ENCODE peak calls at places on chromosomes 3 and 15, in five cellular contexts. M, W, E, O and Z are unnamed samples.

GRCh38 chr3:187259171-187259570 is 32.4 kb downstream of the MASP1 start:
- DNase-seq in M (no peak), W (no peak), E (no peak), O (no peak), Z (no peak)

GRCh38 chr3:178140491-178140890 is 395.7 kb upstream of the KCNMB2 start:
- DNase-seq in M (peak; percentile 47), W (peak; percentile 55), E (peak; percentile 55), O (no peak), Z (peak; percentile 41)

GRCh38 chr3:25849101-25849500 is 59.2 kb downstream of the OXSM start:
- DNase-seq in M (no peak), W (no peak), E (no peak), O (peak; percentile 3), Z (no peak)

GRCh38 chr15:67188551-67189218 is 65.8 kb downstream of the AAGAB start:
- DNase-seq in M (no peak), W (peak; percentile 88), E (peak; percentile 96), O (no peak), Z (peak; percentile 77)

GRCh38 chr15:43132830-43133428 is 457 bp upstream of the TMEM62 start:
- DNase-seq in M (no peak), W (no peak), E (no peak), O (peak; percentile 13), Z (no peak)

GRCh38 chr3:148372476-148372875 is 325.2 kb upstream of the AGTR1 start:
- DNase-seq in M (no peak), W (no peak), E (peak; percentile 4), O (no peak), Z (no peak)

GRCh38 chr15:69748131-69748530 is 295.5 kb downstream of the RPLP1 start:
- DNase-seq in M (no peak), W (no peak), E (no peak), O (no peak), Z (no peak)

GRCh38 chr3:69509288-69509687 is 123.4 kb upstream of the FRMD4B start:
- DNase-seq in M (no peak), W (no peak), E (no peak), O (no peak), Z (no peak)

GRCh38 chr15:78321041-78321570 is 19.0 kb upstream of the CRABP1 start:
- DNase-seq in M (no peak), W (no peak), E (no peak), O (no peak), Z (no peak)

GRCh38 chr15:80640546-80641121 is 54.5 kb upstream of the ABHD17C start:
- DNase-seq in M (no peak), W (no peak), E (no peak), O (no peak), Z (no peak)

GRCh38 chr15:78840661-78841060 is 29.4 kb upstream of the ADAMTS7 start:
- DNase-seq in M (no peak), W (peak; percentile 19), E (peak; percentile 11), O (no peak), Z (no peak)

GRCh38 chr3:142215111-142215510 is 10.3 kb downstream of the GK5 start:
- DNase-seq in M (no peak), W (peak; percentile 58), E (peak; percentile 6), O (no peak), Z (peak; percentile 48)

GRCh38 chr3:41075958-41076357 is 123.3 kb upstream of the CTNNB1 start:
- DNase-seq in M (no peak), W (peak; percentile 21), E (no peak), O (no peak), Z (peak; percentile 36)

GRCh38 chr3:81788044-81788443 is 26.6 kb upstream of the GBE1 start:
- DNase-seq in M (no peak), W (no peak), E (no peak), O (no peak), Z (no peak)

GRCh38 chr3:134077649-134078081 is 47.9 kb upstream of the SLCO2A1 start:
- DNase-seq in M (no peak), W (no peak), E (no peak), O (no peak), Z (no peak)

GRCh38 chr3:184022323-184022722 is 4.6 kb upstream of the ABCC5 start:
- DNase-seq in M (no peak), W (no peak), E (peak; percentile 16), O (no peak), Z (no peak)

GRCh38 chr3:171374661-171375285 is 85.4 kb downstream of the TNIK start:
- DNase-seq in M (peak; percentile 45), W (peak; percentile 84), E (peak; percentile 63), O (no peak), Z (peak; percentile 71)

GRCh38 chr3:17195192-17195611 is 310.4 kb downstream of the PLCL2 start:
- DNase-seq in M (no peak), W (peak; percentile 67), E (peak; percentile 82), O (peak; percentile 54), Z (peak; percentile 53)

GRCh38 chr3:183116051-183116614 is 16.8 kb upstream of the MCCC1 start:
- DNase-seq in M (no peak), W (no peak), E (no peak), O (peak; percentile 79), Z (no peak)

GRCh38 chr15:62858343-62858742 is 184.2 kb upstream of the TPM1 start:
- DNase-seq in M (no peak), W (peak; percentile 24), E (no peak), O (no peak), Z (no peak)

GRCh38 chr15:93038064-93038705 is 50.8 kb downstream of the RGMA start:
- DNase-seq in M (no peak), W (no peak), E (no peak), O (no peak), Z (no peak)

GRCh38 chr15:79846539-79846938 is 50.3 kb downstream of the MTHFS start:
- DNase-seq in M (no peak), W (no peak), E (no peak), O (no peak), Z (no peak)

GRCh38 chr3:31093608-31093990 is 199.1 kb upstream of the GADL1 start:
- DNase-seq in M (no peak), W (peak; percentile 44), E (no peak), O (no peak), Z (no peak)

GRCh38 chr3:141561426-141562034 is 74.7 kb downstream of the RASA2 start:
- DNase-seq in M (no peak), W (peak; percentile 90), E (peak; percentile 76), O (peak; percentile 4), Z (peak; percentile 91)

DNA sequence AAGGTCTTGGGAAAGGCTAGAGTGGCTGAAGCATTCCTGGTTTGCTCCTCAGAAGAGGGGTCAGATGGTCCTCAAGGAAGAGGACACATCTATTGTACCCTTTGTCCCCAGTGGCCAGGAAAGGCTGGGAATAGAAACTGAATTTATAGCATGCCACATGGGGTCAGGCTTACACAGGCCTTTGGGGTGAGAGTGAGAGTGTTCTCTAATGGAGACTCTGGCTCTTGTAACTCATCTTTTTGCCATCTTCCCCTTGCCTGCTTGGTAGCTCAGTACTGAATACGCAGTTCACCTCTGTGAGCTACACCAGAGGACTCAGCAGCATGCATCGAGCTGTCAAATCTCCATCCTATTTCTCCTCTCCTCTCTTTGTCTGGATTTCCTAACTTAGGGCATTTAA is 87.5 kb downstream of the ATP2B2 start:
- DNase-seq in M (no peak), W (peak; percentile 27), E (peak; percentile 8), O (no peak), Z (peak; percentile 9)
- TF ChIP-seq CTCF in M (peak; percentile 29), W (peak; percentile 11), E (peak; percentile 44), O (no peak), Z (peak; percentile 4)

DNA sequence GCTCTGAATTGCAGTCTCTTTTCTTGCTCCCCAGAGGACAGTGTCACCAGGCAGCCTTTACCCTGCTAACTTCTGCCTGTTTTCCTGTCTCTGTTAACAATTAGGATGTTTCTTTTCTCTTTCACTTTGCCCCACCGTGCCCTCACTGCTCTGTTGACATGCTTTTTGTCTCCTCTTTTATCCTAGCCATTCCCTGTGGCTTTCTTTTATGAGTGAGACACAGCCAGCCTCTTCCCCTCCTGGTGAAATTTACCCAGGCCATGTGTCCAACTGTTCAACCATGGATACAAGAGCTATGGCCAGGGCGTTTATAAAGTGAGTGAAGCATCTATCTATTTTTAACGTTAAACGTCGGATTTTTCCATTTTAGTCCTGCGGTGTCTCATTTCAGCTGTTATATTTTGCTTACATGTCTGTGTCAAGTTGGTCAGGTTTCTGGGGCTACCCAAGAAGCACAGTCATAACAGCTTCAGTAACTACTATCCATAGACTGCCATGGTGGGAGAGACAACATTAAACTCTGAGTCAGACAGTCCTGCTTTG is 443.2 kb upstream of the AZI2 start:
- DNase-seq in M (no peak), W (no peak), E (no peak), O (no peak), Z (no peak)
- H3K4me3 ChIP-seq in M (no peak overlapping the region), W (no peak overlapping the region), E (peak overlapping the region; percentile 2), O (no peak overlapping the region), Z (no peak overlapping the region)

GRCh38 chr3:189948724-189949045 is 172.0 kb downstream of the P3H2 start:
- DNase-seq in M (no peak), W (no peak), E (no peak), O (no peak), Z (no peak)

GRCh38 chr3:189952272-189952671 is 168.4 kb downstream of the P3H2 start:
- DNase-seq in M (no peak), W (no peak), E (no peak), O (no peak), Z (no peak)

GRCh38 chr3:189947948-189948723 is 172.6 kb downstream of the P3H2 start:
- DNase-seq in M (no peak), W (peak; percentile 66), E (peak; percentile 35), O (no peak), Z (peak; percentile 54)

GRCh38 chr3:189949580-189949979 is 171.1 kb downstream of the P3H2 start:
- DNase-seq in M (no peak), W (no peak), E (no peak), O (no peak), Z (no peak)

DNA sequence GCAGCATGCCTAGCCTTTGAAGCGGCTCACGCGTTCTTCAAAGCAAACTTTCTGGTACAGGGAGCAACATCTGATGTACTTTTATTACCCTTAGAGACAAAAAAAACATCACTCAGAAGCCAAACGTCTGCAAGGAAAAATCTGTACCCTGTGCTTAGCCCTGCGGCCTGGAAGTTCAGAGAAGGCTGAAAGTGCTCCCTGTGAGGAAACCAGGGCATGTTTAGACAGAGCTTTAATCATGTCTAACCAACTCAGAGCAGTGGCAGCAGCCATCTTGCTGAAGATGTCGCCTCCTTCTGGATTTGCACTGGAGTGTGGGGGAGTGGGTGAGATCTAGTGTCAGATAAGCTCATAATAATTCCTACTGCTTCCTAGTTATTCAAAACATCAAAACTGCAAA is 170.4 kb downstream of the P3H2 start:
- DNase-seq in M (no peak), W (no peak), E (no peak), O (no peak), Z (no peak)
- TF ChIP-seq CTCF in M (peak; percentile 17), W (no peak), E (no peak), O (no peak), Z (no peak)

GRCh38 chr3:112302881-112303761 is 9.1 kb upstream of the SLC9C1 start:
- DNase-seq in M (no peak), W (no peak), E (no peak), O (no peak), Z (peak; percentile 31)

GRCh38 chr3:112302061-112302830 is 8.2 kb upstream of the SLC9C1 start:
- DNase-seq in M (no peak), W (no peak), E (no peak), O (no peak), Z (peak; percentile 67)

GRCh38 chr3:112303811-112304325 is 9.9 kb upstream of the SLC9C1 start:
- DNase-seq in M (no peak), W (peak; percentile 34), E (peak; percentile 11), O (no peak), Z (peak; percentile 35)

GRCh38 chr3:112306825-112307224 is 12.8 kb upstream of the SLC9C1 start:
- DNase-seq in M (no peak), W (no peak), E (no peak), O (no peak), Z (no peak)

GRCh38 chr3:112304611-112305010 is 10.6 kb upstream of the SLC9C1 start:
- DNase-seq in M (no peak), W (peak; percentile 29), E (peak; percentile 4), O (no peak), Z (peak; percentile 26)
- H3K4me3 ChIP-seq in M (no peak overlapping the region), W (no peak overlapping the region), E (no peak overlapping the region), O (no peak overlapping the region), Z (no peak overlapping the region)